ENCODE peak calls at places on chromosome 17, in five cellular contexts. K is astrocyte of the spinal cord, S is dorsolateral prefrontal cortex, L is pancreas, B is vagina. E is an unnamed sample.

GRCh38 chr17:45385331-45385997 is 47.2 kb downstream of the ARHGAP27 start:
- DNase-seq in K (peak), S (peak), L (peak), B (no peak), E (no peak)

GRCh38 chr17:29368926-29369325 is 21.2 kb upstream of the TAOK1 start:
- DNase-seq in K (peak), S (no peak), L (no peak), B (no peak), E (no peak)

GRCh38 chr17:78384479-78385175 is 6.2 kb downstream of the PGS1 start:
- DNase-seq in K (no peak), S (no peak), L (no peak), B (no peak), E (no peak)

GRCh38 chr17:10754109-10754508 is 24.3 kb upstream of the TMEM220 start:
- DNase-seq in K (no peak), S (no peak), L (no peak), B (no peak), E (no peak)

GRCh38 chr17:42525221-42525620 is 10.8 kb upstream of the NAGLU start:
- DNase-seq in K (peak), S (no peak), L (no peak), B (no peak), E (no peak)

GRCh38 chr17:51640108-51640622 is 379.8 kb downstream of the UTP18 start:
- DNase-seq in K (no peak), S (no peak), L (no peak), B (no peak), E (no peak)

GRCh38 chr17:62823111-62823895 is 15.2 kb upstream of the MARCHF10 start:
- DNase-seq in K (no peak), S (no peak), L (no peak), B (no peak), E (no peak)

GRCh38 chr17:50219345-50219744 is 17.9 kb upstream of the COL1A1 start:
- DNase-seq in K (peak), S (no peak), L (no peak), B (no peak), E (peak)

GRCh38 chr17:80116276-80116922 is 15.0 kb downstream of the GAA start:
- DNase-seq in K (peak), S (no peak), L (no peak), B (no peak), E (no peak)

GRCh38 chr17:79991140-79991923 is 44.3 kb downstream of the TBC1D16 start:
- DNase-seq in K (peak), S (peak), L (peak), B (no peak), E (no peak)

DNA sequence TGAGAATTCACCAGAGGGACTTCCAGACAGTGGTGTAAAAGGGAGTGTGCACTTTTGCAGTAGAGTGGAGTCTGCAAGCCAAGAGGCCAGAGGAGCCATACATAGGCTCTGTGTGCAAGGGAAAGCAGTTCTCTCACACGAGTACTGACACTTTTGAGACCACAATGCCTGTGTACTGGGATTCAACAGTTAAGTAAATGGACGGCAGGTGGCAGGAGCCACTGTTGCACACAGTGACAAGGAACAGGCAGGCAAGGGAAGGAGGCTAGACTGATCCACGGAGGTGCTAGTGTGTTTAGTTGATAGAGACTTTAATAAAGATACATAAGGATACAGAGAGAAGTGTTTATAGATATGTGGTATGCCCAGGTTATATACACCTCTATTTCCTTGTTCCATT is 67.0 kb downstream of the MPRIP start:
- DNase-seq in K (no peak), S (no peak), L (no peak), B (no peak), E (no peak)
- TF ChIP-seq CTCF in K (no peak), S (no peak), L (no peak), B (no peak), E (no peak)

GRCh38 chr17:74202879-74203432 is 522 bp upstream of the RPL38 start:
- DNase-seq in K (no peak), S (no peak), L (no peak), B (no peak), E (no peak)
- H3K4me3 ChIP-seq in K (peak), S (peak), L (no peak), B (peak), E (no peak)

DNA sequence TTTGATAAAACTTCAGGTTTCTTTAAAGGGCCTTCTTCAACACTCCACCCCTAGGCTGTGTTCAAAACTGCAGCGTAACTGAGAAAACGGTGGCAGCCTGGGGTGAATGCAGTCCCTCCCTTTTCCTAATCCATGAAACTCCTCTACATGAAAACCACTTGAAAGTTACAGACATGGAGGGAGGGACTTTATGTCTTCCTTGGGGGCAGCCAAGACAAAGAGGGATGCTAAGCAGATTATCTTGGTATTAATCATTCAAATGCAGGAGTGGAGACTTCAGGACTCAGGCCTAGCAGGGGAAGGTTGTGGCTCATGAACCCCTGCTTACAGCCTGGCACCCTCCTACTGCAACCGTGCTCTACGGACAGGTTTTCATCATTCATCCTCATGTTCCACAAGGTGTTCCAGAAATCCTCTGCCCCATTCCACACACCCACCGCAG is 46.8 kb downstream of the RNF112 start:
- DNase-seq in K (no peak), S (no peak), L (no peak), B (peak), E (no peak)
- TF ChIP-seq CTCF in K (no peak), S (no peak), L (no peak), B (no peak), E (no peak)

GRCh38 chr17:2263183-2263954 is 40.2 kb downstream of the SMG6 start:
- DNase-seq in K (peak), S (no peak), L (no peak), B (no peak), E (no peak)

GRCh38 chr17:2266865-2267228 is 36.7 kb downstream of the SMG6 start:
- DNase-seq in K (no peak), S (no peak), L (no peak), B (no peak), E (no peak)

GRCh38 chr17:2267354-2267753 is 36.2 kb downstream of the SMG6 start:
- DNase-seq in K (no peak), S (no peak), L (no peak), B (no peak), E (no peak)

GRCh38 chr17:2264023-2264860 is 39.3 kb downstream of the SMG6 start:
- DNase-seq in K (peak), S (no peak), L (no peak), B (no peak), E (no peak)

DNA sequence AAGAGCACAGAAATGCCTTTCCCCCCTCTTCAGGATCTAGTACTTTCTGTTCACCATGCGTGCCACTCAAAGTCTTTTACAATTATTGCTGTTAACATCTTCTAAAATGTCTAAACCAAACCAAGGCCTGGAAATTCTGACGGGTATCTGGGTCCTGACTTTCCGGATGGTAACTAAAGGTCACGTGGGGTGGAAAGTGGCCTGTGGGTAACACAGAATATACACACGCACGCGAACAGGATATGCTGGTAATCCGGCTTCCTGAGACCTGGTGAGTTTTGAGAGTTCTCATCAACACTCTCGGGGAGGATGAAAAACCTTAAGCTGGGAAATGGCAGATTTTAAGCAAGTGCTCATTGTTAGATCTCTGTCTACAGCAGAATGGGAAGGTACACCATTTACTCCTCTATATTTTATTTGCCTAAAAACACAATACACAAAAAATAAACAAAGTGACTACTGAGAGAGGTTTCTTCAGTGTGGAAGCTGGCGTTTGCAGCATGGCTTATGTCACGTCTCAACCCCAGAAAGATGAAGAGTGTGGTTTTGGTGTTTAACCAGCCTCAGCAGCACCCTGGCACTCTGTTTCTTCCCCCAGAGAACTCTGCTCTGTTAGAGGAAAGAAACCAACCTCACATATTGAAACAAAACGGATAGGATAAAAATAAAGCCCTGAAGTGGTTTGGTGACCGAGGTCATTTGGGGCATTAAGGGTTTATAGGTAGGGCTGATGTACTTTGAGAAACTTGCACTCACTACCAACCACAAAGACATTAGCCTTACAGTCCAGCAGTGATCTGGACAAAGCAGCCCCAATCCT is 37.3 kb downstream of the SMG6 start:
- DNase-seq in K (no peak), S (no peak), L (no peak), B (no peak), E (no peak)
- H3K4me3 ChIP-seq in K (no peak), S (no peak), L (no peak), B (no peak), E (no peak)

DNA sequence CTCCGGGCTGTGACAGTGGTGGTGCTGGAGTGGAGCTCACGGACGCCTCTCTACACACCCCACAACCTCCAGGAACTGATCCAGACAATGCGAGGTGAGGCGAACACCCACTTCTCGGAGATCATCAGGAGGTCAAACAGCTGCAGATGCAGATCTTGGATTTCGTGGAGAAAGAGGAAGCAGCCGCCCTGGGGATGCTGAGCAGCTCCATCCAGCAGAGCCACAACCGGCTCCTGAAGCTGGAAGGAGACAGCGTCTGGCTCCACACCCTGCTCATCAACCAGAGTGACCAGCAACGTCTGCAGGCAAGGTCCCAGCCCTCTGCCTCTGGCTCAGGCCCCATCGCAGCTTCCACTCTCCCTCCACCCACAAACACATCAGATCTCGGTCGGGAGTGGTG is 13.2 kb upstream of the SLC16A5 start:
- DNase-seq in K (no peak), S (no peak), L (peak), B (no peak), E (no peak)
- TF ChIP-seq CTCF in K (no peak), S (no peak), L (no peak), B (no peak), E (no peak)

DNA sequence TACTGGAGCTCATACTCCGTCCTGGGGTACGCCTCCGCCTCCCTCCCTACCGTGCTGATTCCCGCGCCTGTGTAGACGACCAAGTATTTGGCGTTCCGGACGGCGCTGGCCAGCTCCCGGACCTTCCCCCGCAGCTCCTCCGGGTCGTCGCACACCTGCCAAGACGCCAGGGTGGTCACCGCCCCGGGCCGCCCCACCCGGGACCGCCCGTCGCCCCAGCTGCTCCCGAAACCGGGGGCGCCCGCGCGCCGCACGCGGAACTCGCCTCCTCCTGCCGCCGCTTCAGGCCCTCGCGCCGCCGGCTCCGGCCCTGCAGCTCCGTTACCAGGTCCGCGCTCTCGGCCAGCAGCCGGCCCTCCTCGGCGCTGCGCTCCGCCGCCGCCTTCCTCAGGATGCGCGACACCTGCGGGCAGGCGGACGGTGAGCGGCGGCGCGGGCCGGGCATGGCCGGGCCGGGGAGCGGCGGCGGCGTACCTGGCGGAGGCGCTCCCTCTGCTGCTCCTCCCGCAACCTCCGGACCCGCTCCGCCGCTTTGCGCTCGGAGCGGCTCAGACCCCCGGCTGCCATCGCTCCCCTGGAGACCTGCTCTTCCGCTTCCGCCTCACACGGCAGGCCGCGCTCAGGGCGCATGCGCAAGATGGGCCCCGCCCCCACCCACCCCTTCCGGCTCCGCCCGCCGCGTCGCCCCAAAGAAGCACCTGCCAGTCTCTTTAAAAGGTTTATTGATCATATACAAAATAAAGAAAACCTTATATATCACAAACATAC is at the start of gene SIRT7:
- DNase-seq in K (peak), S (peak), L (peak), B (no peak), E (no peak)
- H3K4me3 ChIP-seq in K (peak), S (peak), L (peak), B (peak), E (peak)

GRCh38 chr17:32385971-32386370 is 36.0 kb downstream of the ZNF207 start:
- DNase-seq in K (no peak), S (no peak), L (no peak), B (no peak), E (no peak)
- TF ChIP-seq CTCF in K (no peak), S (no peak), L (no peak), B (no peak), E (no peak)

GRCh38 chr17:76733618-76733957 is 3.5 kb downstream of the SRSF2 start:
- DNase-seq in K (no peak), S (no peak), L (no peak), B (no peak), E (no peak)
- H3K4me3 ChIP-seq in K (no peak), S (peak), L (no peak), B (no peak), E (no peak)

GRCh38 chr17:980406-981291 is 1.1 kb upstream of the NXN start:
- DNase-seq in K (peak), S (peak), L (peak), B (no peak), E (no peak)

GRCh38 chr17:977163-977562 is 2.4 kb downstream of the NXN start:
- DNase-seq in K (no peak), S (no peak), L (no peak), B (no peak), E (no peak)

GRCh38 chr17:978110-979093 is 1.2 kb downstream of the NXN start:
- DNase-seq in K (peak), S (no peak), L (peak), B (no peak), E (no peak)

GRCh38 chr17:979539-980405 is at the start of gene NXN:
- DNase-seq in K (peak), S (peak), L (peak), B (no peak), E (no peak)

DNA sequence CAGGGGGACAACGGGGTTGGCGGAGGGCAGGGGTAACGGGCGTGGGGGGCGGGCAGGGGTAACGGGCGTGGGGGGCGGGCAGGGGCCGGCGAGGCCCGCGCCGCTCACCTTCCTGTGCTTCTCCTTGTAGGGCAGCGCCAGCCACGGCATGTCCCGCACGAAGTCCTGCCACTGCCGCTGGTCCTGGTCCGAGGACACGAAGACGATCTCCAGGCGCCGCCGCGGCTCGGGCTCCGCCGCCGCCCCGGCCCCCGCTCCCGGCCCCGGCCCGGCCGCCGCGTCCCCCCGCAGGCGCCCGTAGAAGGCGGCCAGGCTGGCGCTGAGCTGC is 401 bp downstream of the NXN start:
- DNase-seq in K (no peak), S (no peak), L (peak), B (no peak), E (no peak)
- TF ChIP-seq CTCF in K (no peak), S (no peak), L (no peak), B (no peak), E (no peak)